ENCODE peak calls at places on chromosomes 4 and X, in eight cellular contexts. V is tibial nerve, T is SK-N-SH, Z is GM12878, Q is upper lobe of left lung, C is suprapubic skin, G is sigmoid colon, U is transverse colon. K is an unnamed sample.

GRCh38 chr4:4524364-4524763 is 17.5 kb downstream of the STX18 start:
- DNase-seq in Q (no peak), Z (peak; percentile 76), T (no peak), C (no peak), U (no peak), V (no peak), G (no peak), K (no peak)

GRCh38 chrX:6203462-6204215 is 25.0 kb downstream of the NLGN4X start:
- DNase-seq in T (no peak), G (no peak), C (no peak), U (no peak), Z (no peak), Q (no peak), V (no peak), K (no peak)

GRCh38 chrX:30971761-30972603 is 82.9 kb upstream of the TAB3 start:
- DNase-seq in Z (no peak), Q (peak; percentile 28), G (no peak), T (peak; percentile 60), V (no peak), C (no peak), U (peak; percentile 17), K (peak; percentile 35)

GRCh38 chrX:13015536-13016236 is 28.7 kb downstream of the FAM9C start:
- DNase-seq in U (no peak), G (no peak), Q (no peak), Z (no peak), V (no peak), C (no peak), T (no peak), K (no peak)

GRCh38 chr4:14898989-14899388 is 103.3 kb upstream of the CPEB2 start:
- DNase-seq in Q (no peak), G (no peak), T (no peak), V (no peak), U (no peak), C (no peak), Z (no peak), K (no peak)

GRCh38 chrX:3713225-3713936 is at the start of gene PRKX:
- DNase-seq in Z (peak; percentile 13), T (peak; percentile 90), G (peak; percentile 65), V (no peak), Q (peak; percentile 47), C (no peak), U (peak; percentile 78), K (peak; percentile 63)

GRCh38 chr4:83959160-83959559 is 423.3 kb downstream of the GPAT3 start:
- DNase-seq in C (no peak), V (no peak), Z (no peak), G (no peak), Q (no peak), T (no peak), U (no peak), K (no peak)

GRCh38 chr4:113450681-113451080 is 310.9 kb downstream of the CAMK2D start:
- DNase-seq in V (no peak), C (no peak), T (no peak), U (no peak), Q (no peak), Z (no peak), G (no peak), K (no peak)

GRCh38 chr4:55793479-55793878 is 26.1 kb upstream of the EXOC1L start:
- DNase-seq in T (peak; percentile 23), G (no peak), Q (no peak), C (no peak), U (no peak), Z (no peak), V (no peak), K (no peak)

GRCh38 chrX:27815209-27815608 is 7.4 kb downstream of the MAGEB10 start:
- DNase-seq in C (no peak), Q (no peak), Z (no peak), V (no peak), T (no peak), U (no peak), G (no peak), K (no peak)

GRCh38 chrX:109839694-109840358 is 106.8 kb upstream of the ACSL4 start:
- DNase-seq in T (no peak), U (no peak), V (no peak), C (no peak), G (peak; percentile 64), Q (peak; percentile 24), Z (no peak), K (no peak)

GRCh38 chr4:169398294-169398693 is 127.5 kb upstream of the SH3RF1 start:
- DNase-seq in Q (no peak), G (no peak), T (no peak), Z (no peak), C (no peak), U (no peak), V (no peak), K (no peak)

GRCh38 chrX:130013661-130014060 is 31.2 kb downstream of the BCORL1 start:
- DNase-seq in Q (no peak), V (no peak), G (no peak), Z (no peak), C (no peak), T (no peak), U (no peak), K (no peak)

GRCh38 chr4:23789765-23790164 is 100.1 kb downstream of the PPARGC1A start:
- DNase-seq in Z (no peak), U (no peak), G (peak; percentile 65), V (peak; percentile 45), T (no peak), Q (peak; percentile 45), C (no peak), K (no peak)
- TF ChIP-seq EP300 in Z (no peak), U (no peak), G (no peak), V (peak; percentile 52), T (no peak), Q (no peak), C (no peak), K (no peak)

GRCh38 chr4:139392797-139393196 is 61.1 kb upstream of the RAB33B start:
- DNase-seq in G (no peak), Q (no peak), T (no peak), C (no peak), V (no peak), Z (no peak), U (no peak), K (no peak)

GRCh38 chr4:139386421-139386820 is 67.5 kb upstream of the RAB33B start:
- DNase-seq in Q (no peak), T (no peak), U (no peak), G (no peak), C (no peak), Z (no peak), V (no peak), K (no peak)

GRCh38 chr4:139389102-139389501 is 64.8 kb upstream of the RAB33B start:
- DNase-seq in C (no peak), T (no peak), G (no peak), U (no peak), V (no peak), Z (no peak), Q (no peak), K (no peak)

DNA sequence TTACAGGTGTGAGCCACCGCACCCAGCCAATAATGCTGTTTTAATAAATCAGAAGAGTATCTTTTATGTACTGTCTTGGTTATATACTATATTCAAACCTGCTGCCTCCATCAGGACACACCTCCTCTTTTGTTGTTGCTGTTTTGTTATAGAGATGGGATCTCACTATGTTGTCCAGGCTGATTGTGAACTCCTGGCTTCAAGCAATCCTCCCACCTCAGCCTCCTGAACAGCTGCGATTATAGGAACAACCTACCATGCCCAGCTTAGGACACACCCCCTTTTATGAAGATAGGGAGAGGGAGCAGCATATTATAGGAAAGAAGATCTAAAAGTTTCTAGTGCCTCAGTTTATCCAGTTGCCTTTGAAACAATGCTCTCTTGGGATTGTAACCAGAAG is 62.2 kb upstream of the RAB33B start:
- DNase-seq in V (no peak), T (no peak), Z (no peak), C (no peak), Q (no peak), G (no peak), U (no peak), K (no peak)
- H3K36me3 ChIP-seq in V (no peaks in the 10 kb centered on the region), T (peaks cover 61% of the 10 kb centered on the region), Z (peaks cover 16% of the 10 kb centered on the region), C (peaks cover 44% of the 10 kb centered on the region), Q (peaks cover 15% of the 10 kb centered on the region), G (peaks cover 35% of the 10 kb centered on the region), U (no peaks in the 10 kb centered on the region), K (peaks cover 7% of the 10 kb centered on the region)

GRCh38 chr4:786861-787300 is 39.0 kb downstream of the CPLX1 start:
- DNase-seq in Z (no peak), T (peak; percentile 44), Q (no peak), U (no peak), V (no peak), C (no peak), G (peak; percentile 65), K (no peak)

GRCh38 chr4:784401-785331 is 41.3 kb downstream of the CPLX1 start:
- DNase-seq in Z (no peak), U (no peak), V (no peak), T (no peak), G (peak; percentile 64), C (no peak), Q (no peak), K (no peak)

GRCh38 chr4:787561-787981 is 38.4 kb downstream of the CPLX1 start:
- DNase-seq in U (no peak), T (peak; percentile 16), G (peak; percentile 51), V (no peak), Z (no peak), C (no peak), Q (no peak), K (no peak)

GRCh38 chr4:786074-786741 is 39.7 kb downstream of the CPLX1 start:
- DNase-seq in G (peak; percentile 70), U (no peak), C (no peak), Q (no peak), Z (no peak), V (no peak), T (no peak), K (no peak)

DNA sequence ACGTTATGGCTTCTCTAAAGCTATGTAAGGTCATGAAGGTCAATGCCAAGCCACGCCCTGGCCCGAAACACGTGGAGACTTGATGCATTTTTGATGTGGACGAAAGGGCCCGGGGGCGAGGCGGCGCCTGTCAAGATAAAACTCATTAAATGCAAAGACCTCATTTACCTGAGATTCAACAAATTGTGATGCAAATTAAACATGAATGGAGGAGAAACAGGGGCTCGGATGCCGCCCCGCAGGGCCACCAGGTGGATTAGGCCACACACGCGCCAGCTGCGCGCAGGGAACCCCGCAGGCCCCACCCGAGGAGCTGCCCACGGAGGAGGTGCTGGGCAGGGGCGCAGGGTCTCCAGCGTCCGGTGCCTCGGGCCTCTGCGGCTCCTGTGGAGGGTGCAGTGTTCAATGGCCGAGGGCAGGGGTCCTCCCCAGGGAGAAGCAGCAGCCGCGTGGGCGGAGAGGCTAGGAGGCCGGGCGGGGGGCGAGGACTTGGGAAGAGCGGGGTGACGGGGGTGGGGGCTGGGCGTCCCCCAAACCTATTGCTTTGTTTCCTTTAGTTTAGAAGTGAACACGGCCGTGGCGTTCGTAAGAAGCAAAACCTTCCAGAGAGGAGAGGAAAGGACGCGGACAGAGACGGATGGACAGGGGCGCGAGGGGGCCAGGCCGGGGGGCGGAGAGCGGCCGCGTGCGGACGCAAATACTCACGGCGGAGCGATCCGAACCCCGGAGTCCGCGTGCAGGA is 40.4 kb downstream of the CPLX1 start:
- DNase-seq in C (no peak), G (peak; percentile 63), Z (no peak), Q (no peak), U (no peak), T (no peak), V (no peak), K (no peak)
- TF ChIP-seq EP300 in C (no peak), G (no peak), Z (no peak), Q (no peak), U (no peak), T (no peak), V (no peak), K (no peak)

DNA sequence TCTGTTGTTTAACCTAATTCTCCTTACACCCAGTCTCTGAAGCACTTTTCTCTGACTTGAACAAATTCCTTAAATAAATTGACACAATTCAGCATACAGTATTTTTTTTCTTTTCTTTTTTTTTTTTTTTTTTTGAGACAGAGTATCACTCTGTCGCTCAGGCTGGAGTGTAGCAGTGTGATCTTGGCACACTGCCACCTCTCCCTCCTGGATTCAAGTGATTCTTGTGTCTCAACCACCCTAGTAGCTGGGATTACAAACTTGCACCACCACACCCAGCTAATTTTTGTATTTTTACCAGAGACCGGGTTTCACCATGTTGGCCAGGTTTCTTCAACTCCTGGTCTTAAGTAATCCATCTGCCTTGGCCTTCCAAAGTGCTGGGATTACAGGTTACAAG is 1498.1 kb upstream of the PCDH10 start:
- DNase-seq in V (no peak), G (no peak), C (no peak), U (no peak), T (no peak), Q (no peak), Z (no peak), K (no peak)
- H3K36me3 ChIP-seq in V (no peaks in the 10 kb centered on the region), G (no peaks in the 10 kb centered on the region), C (no peaks in the 10 kb centered on the region), U (no peaks in the 10 kb centered on the region), T (no peaks in the 10 kb centered on the region), Q (no peaks in the 10 kb centered on the region), Z (no peaks in the 10 kb centered on the region), K (no peaks in the 10 kb centered on the region)